ENCODE peak calls at places on chromosomes 12 and 14, in seven cellular contexts. C is psoas muscle, R is NT2/D1, P is retinal pigment epithelial cell, G is mesendoderm, D is foreskin fibroblast, K is cardiac fibroblast. X is an unnamed sample.

GRCh38 chr12:23380419-23381100 is 568.9 kb downstream of the SOX5 start:
- DNase-seq in G (no peak), C (no peak), D (no peak), R (no peak), K (no peak), P (no peak), X (no peak)

GRCh38 chr14:59182641-59183040 is 5.8 kb upstream of the DAAM1 start:
- DNase-seq in C (no peak), G (no peak), P (no peak), K (no peak), D (no peak), R (no peak), X (no peak)

GRCh38 chr14:99759546-99759925 is 33.7 kb upstream of the EML1 start:
- DNase-seq in P (no peak), G (no peak), K (no peak), R (no peak), D (no peak), C (no peak), X (no peak)

GRCh38 chr12:108386704-108387360 is 47.7 kb upstream of the CMKLR1 start:
- DNase-seq in K (no peak), R (no peak), C (no peak), P (no peak), G (no peak), D (no peak), X (no peak)

GRCh38 chr12:50058743-50059312 is 1.4 kb downstream of the ASIC1 start:
- DNase-seq in P (no peak), C (no peak), K (no peak), G (no peak), R (no peak), D (no peak), X (no peak)

GRCh38 chr12:12473223-12473622 is 89.4 kb downstream of the DUSP16 start:
- DNase-seq in R (no peak), G (no peak), K (no peak), P (no peak), D (no peak), C (no peak), X (no peak)

GRCh38 chr14:93582516-93582915 is 151.8 kb downstream of the UNC79 start:
- DNase-seq in P (no peak), R (no peak), G (no peak), K (no peak), C (no peak), D (no peak), X (no peak)

GRCh38 chr12:131765961-131766360 is 55.1 kb downstream of the SFSWAP start:
- DNase-seq in G (no peak), K (no peak), D (no peak), R (no peak), P (no peak), C (no peak), X (no peak)

GRCh38 chr12:59403259-59403932 is 192.4 kb upstream of the SLC16A7 start:
- DNase-seq in D (peak; percentile 89), K (peak; percentile 80), P (peak; percentile 17), G (peak; percentile 80), C (no peak), R (peak; percentile 47), X (peak; percentile 27)

GRCh38 chr12:96445743-96446655 is 43.4 kb upstream of the CFAP54 start:
- DNase-seq in C (no peak), K (peak; percentile 99), G (peak; percentile 78), P (peak; percentile 63), R (no peak), D (peak; percentile 90), X (peak; percentile 86)

GRCh38 chr12:124542021-124542941 is 25.1 kb downstream of the NCOR2 start:
- DNase-seq in P (no peak), K (no peak), G (no peak), R (no peak), D (no peak), C (no peak), X (no peak)

GRCh38 chr12:115794659-115795081 is 482.8 kb downstream of the MED13L start:
- DNase-seq in G (peak; percentile 93), K (no peak), D (no peak), P (no peak), C (no peak), R (no peak), X (no peak)

GRCh38 chr14:91412939-91413338 is 4.7 kb downstream of the CCDC88C start:
- DNase-seq in D (no peak), C (no peak), K (no peak), P (no peak), G (no peak), R (no peak), X (no peak)

GRCh38 chr12:86170051-86170450 is 86.1 kb downstream of the MGAT4C start:
- DNase-seq in C (no peak), R (no peak), K (peak; percentile 1), D (peak; percentile 15), G (no peak), P (no peak), X (no peak)

GRCh38 chr12:75345531-75345930 is 11.1 kb downstream of the GLIPR1L1 start:
- DNase-seq in K (peak; percentile 20), C (no peak), G (no peak), R (no peak), D (peak; percentile 54), P (no peak), X (no peak)

GRCh38 chr12:2960432-2960956 is 1.3 kb downstream of the TEAD4 start:
- DNase-seq in R (no peak), G (peak; percentile 45), C (no peak), D (peak; percentile 62), P (no peak), K (peak; percentile 25), X (no peak)

GRCh38 chr12:34206061-34206785 is 183.9 kb downstream of the ALG10 start:
- DNase-seq in D (no peak), K (no peak), C (no peak), R (no peak), P (no peak), G (no peak), X (no peak)

GRCh38 chr12:30019386-30020140 is 235.8 kb upstream of the TMTC1 start:
- DNase-seq in D (peak; percentile 17), C (no peak), G (no peak), P (no peak), R (no peak), K (no peak), X (no peak)

GRCh38 chr12:75724913-75725312 is 213.5 kb upstream of the KRR1 start:
- DNase-seq in P (no peak), G (no peak), R (no peak), C (no peak), D (peak; percentile 95), K (peak; percentile 92), X (no peak)

GRCh38 chr12:105352940-105353635 is 22.6 kb downstream of the C12orf75 start:
- DNase-seq in C (peak; percentile 21), G (peak; percentile 64), D (no peak), R (no peak), K (peak; percentile 30), P (no peak), X (no peak)

GRCh38 chr12:120252071-120252906 is 13.2 kb downstream of the PXN start:
- DNase-seq in P (no peak), K (no peak), D (no peak), R (no peak), C (no peak), G (no peak), X (peak; percentile 90)

GRCh38 chr14:74350211-74350943 is 2.1 kb downstream of the VRTN start:
- DNase-seq in K (no peak), G (peak; percentile 59), R (no peak), C (no peak), D (no peak), P (no peak), X (no peak)

GRCh38 chr14:94390372-94391086 is 2.1 kb upstream of the SERPINA1 start:
- DNase-seq in P (no peak), R (no peak), K (no peak), D (no peak), G (no peak), C (peak; percentile 44), X (no peak)

GRCh38 chr14:20417250-20418186 is 4.2 kb upstream of the TEP1 start:
- DNase-seq in R (no peak), G (no peak), C (no peak), P (no peak), K (no peak), D (no peak), X (no peak)
- H3K4me3 ChIP-seq in R (no peak overlapping the region), G (no peak overlapping the region), C (no peak overlapping the region), P (no peak overlapping the region), K (no peak overlapping the region), D (no peak overlapping the region), X (no peak overlapping the region)

DNA sequence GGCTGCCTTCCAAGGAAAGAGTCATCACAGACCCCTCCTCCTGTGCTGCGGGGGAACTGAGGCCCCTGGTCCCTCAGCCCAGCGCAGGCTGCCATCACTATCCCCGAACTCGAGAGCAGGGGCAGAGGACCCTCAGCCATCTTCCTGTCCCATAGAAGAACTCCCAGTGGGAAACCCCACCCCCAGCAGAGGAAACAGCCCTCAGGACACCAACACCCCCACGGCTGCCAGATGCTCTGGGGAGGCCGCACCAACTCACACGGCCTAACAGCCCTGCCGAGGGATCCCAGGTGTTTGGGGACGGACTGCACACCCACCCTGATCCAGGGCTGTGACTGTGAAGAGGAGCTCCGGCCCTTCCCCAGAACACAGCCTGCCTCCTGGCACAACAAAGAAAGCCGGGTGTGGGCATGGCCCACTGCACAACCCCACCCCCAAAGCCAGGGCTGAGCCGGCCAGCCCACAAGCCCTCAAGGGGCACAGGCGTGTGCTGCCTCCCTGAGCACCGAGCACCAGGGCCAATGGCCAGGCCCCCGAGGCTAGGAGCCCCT is 16.3 kb upstream of the C14orf180 start:
- DNase-seq in C (no peak), K (no peak), R (no peak), P (no peak), G (no peak), D (no peak), X (no peak)
- H3K4me3 ChIP-seq in C (no peak overlapping the region), K (no peak overlapping the region), R (no peak overlapping the region), P (no peak overlapping the region), G (no peak overlapping the region), D (no peak overlapping the region), X (no peak overlapping the region)

DNA sequence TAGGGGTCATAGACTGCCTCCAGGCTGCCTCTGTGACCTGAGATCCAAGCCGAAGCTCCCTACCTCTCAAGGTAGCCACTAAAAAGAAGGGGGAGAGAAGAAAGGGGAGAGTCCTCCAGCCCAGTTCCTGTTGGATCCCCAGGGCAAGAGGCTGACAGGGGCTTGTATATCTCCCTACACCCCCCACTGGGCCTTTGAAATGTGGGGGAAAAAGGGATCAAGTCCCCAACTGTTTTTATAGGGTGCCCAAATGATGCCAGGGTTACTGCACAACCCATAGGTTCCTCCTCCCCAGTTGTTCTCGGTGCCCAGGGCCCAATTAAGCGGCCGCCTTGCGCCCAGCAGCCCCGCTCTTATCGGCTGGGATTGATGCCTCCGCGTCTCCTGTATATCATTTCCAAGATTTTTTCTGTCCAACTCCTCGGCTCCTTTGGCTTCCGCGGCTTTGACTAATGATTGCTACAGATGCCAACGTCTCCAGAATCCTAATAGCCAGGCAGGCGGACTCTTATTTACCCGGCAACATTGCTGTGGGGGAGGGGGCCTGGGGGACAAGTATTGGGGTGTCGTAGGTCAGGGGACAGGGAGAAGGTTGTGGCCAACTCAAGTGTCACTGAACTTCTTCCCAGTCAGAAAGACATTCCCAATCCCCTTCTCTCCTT is 7.6 kb upstream of the HOXC4 start:
- DNase-seq in G (no peak), K (no peak), R (no peak), D (no peak), P (no peak), C (no peak), X (no peak)
- H3K4me3 ChIP-seq in G (no peak overlapping the region), K (no peak overlapping the region), R (no peak overlapping the region), D (no peak overlapping the region), P (no peak overlapping the region), C (no peak overlapping the region), X (no peak overlapping the region)

DNA sequence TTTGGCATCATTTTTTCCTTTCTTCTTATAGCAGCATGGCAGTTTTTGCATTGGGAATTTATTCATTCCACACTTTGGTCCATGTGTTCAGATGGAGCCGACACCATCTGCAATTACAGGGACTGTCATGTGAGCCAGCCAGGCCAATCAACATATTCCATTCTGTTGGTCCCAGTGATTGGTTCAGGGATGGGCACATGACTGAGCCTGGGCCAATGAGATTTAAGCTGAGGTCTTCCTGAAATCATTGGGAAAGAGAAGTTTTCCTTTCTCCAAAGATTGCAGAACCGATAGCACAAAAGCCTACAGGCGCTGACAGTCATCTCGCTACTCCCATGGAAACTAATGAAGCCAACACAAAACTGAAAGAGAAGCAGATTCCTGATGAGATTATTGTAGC is 841.5 kb upstream of the TMEM132C start:
- DNase-seq in C (no peak), D (no peak), R (no peak), G (no peak), P (no peak), K (no peak), X (no peak)
- H3K4me3 ChIP-seq in C (no peak overlapping the region), D (no peak overlapping the region), R (no peak overlapping the region), G (no peak overlapping the region), P (no peak overlapping the region), K (no peak overlapping the region), X (no peak overlapping the region)

X was measured in CD4-positive, alpha-beta memory T cell.